ENCODE peak calls at places on chromosomes 5 and 9, in four cellular contexts. C, K, Y and W are unnamed samples.

GRCh38 chr9:138117101-138117750 is 239.6 kb downstream of the CACNA1B start:
- DNase-seq in C (no peak), K (no peak), Y (peak; percentile 54), W (no peak)

GRCh38 chr5:120873083-120873482 is 409.0 kb downstream of the PRR16 start:
- DNase-seq in C (no peak), K (no peak), Y (no peak), W (no peak)

GRCh38 chr9:98410185-98410697 is 154.8 kb upstream of the TBC1D2 start:
- DNase-seq in C (peak; percentile 50), K (no peak), Y (no peak), W (no peak)

GRCh38 chr5:170333161-170333909 is 35.8 kb upstream of the LCP2 start:
- DNase-seq in C (peak; percentile 51), K (no peak), Y (no peak), W (no peak)

GRCh38 chr9:93296889-93297480 is 113.0 kb downstream of the WNK2 start:
- DNase-seq in C (no peak), K (no peak), Y (no peak), W (no peak)

GRCh38 chr9:137639303-137640051 is 20.7 kb downstream of the EHMT1 start:
- DNase-seq in C (no peak), K (no peak), Y (no peak), W (no peak)

GRCh38 chr5:140076142-140076541 is 33.0 kb upstream of the NRG2 start:
- DNase-seq in C (no peak), K (no peak), Y (no peak), W (no peak)

GRCh38 chr5:132457371-132458225 is 33.0 kb downstream of the IRF1 start:
- DNase-seq in C (no peak), K (no peak), Y (peak; percentile 74), W (no peak)

GRCh38 chr5:104513194-104513602 is 950.6 kb upstream of the NUDT12 start:
- DNase-seq in C (no peak), K (no peak), Y (no peak), W (no peak)

DNA sequence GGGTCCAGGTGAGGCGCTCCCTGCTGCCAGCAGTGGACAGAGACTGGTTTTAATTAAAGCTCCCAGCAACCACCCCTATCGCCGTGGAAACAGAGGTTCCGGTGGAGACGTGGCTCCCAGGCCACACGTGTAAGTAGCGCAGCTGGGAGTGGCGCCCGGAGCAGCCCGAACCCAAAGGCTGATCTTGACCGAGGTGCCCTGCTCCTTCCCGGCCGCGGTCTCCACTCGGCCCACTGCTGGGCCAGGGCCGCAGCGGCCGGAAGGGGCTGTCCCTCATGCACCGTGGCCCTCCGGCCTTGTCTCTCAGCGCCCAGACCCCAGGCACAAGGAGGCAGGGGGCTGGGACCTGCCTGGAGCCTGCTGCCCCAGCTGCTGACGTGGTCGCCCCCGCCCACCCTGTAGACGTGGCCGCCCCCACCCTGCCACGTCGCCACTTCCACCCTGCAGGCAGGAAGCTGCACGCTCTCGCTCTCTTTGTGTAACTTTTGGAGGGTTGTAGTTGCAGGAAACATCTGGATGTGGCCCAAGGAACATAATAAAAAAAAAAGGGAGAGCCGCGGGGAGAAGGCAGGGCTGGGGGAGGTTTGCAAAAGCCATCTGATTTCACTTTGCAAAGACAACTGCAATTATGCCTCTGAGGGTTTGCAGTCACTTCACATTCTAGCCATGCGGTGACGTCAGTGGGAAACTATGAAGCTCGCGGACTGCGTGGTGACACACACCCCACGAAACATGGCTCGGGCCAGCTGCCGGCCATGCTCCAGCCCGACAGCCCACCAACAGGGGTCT is 129.9 kb downstream of the RXRA start:
- DNase-seq in C (peak; percentile 93), K (peak; percentile 80), Y (peak; percentile 91), W (peak; percentile 96)
- H3K27ac ChIP-seq in C (peak overlapping the region; percentile 88), K (peak overlapping the region; percentile 54), Y (peak overlapping the region; percentile 95), W (peak overlapping the region; percentile 92)

GRCh38 chr5:1517838-1518237 is 5.9 kb downstream of the LPCAT1 start:
- DNase-seq in C (peak; percentile 63), K (no peak), Y (peak; percentile 64), W (peak; percentile 57)

GRCh38 chr5:1515311-1515920 is 8.3 kb downstream of the LPCAT1 start:
- DNase-seq in C (peak; percentile 41), K (no peak), Y (peak; percentile 66), W (peak; percentile 36)

GRCh38 chr5:1514027-1514818 is 9.5 kb downstream of the LPCAT1 start:
- DNase-seq in C (peak; percentile 30), K (no peak), Y (peak; percentile 64), W (peak; percentile 47)

GRCh38 chr5:1515921-1516571 is 7.7 kb downstream of the LPCAT1 start:
- DNase-seq in C (peak; percentile 32), K (peak; percentile 91), Y (peak; percentile 61), W (peak; percentile 53)

DNA sequence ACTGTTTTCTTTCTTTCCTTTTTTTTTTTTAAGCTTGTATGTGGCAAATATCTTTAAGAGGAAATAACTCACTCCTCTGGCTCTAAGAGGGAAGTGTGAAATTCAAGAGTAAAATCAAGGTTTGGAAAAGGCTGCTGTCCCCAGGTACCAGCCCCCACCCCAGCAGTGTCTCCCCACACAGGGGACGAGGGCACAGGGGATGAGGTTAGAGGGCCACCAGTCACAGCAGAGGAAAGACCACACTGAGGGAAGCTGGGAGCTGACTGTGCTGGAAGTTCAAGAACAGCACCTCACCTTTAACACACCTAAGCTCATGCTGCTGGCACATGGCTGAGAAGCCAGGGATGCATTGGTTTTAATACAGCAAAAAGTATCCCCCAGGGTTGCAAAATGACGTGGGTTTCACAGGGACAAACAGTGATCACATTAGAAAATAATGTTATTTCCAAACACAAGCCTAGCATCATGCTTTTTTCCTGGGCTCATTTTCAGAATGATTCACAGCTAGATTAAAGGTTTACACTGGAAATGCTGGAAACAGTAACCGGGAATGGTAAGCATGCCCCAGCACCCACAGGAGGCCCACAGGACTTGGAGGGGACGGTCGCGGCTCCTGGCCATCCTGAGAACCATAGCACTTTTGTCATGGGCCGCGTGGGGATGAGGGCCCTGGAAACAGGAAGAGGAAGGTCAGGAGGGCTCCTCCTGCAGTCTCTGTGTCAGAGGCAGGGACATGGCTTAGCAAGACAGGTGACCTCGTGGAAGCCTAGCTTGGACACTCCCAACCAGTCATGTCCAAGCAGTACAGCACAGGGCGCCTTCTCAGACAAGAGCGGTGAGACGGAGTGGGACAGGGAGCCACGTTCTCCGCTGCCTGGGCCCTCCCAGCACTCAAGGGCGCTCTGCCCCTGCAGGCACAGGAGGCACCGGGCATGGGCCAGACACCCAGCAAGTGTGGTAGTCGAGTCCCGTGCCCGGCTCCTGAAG is 6.9 kb downstream of the LPCAT1 start:
- DNase-seq in C (peak; percentile 53), K (no peak), Y (peak; percentile 77), W (peak; percentile 57)
- H3K27ac ChIP-seq in C (no peak overlapping the region), K (peak overlapping the region; percentile 56), Y (peak overlapping the region; percentile 43), W (no peak overlapping the region)

DNA sequence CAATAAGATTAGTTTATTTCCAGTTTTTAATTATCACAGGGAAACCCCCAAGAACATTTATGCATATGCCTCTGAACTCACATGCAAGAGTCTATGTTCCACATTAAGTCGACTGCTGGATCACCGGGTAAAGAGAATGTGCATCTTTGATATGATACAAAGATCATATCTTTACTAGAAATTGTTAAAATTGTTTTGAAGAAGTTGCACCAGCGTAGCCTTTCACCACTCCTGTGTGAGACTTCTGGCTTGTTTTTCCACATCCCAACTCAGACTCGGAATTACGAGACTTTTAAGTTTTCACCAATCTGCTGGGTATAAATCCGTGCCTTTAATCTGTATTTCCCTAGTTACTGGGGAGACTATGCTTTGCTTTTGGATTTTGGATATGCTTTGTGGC is 113.2 kb downstream of the CEMIP2 start:
- DNase-seq in C (no peak), K (no peak), Y (no peak), W (no peak)
- H3K27ac ChIP-seq in C (no peak overlapping the region), K (no peak overlapping the region), Y (no peak overlapping the region), W (no peak overlapping the region)

DNA sequence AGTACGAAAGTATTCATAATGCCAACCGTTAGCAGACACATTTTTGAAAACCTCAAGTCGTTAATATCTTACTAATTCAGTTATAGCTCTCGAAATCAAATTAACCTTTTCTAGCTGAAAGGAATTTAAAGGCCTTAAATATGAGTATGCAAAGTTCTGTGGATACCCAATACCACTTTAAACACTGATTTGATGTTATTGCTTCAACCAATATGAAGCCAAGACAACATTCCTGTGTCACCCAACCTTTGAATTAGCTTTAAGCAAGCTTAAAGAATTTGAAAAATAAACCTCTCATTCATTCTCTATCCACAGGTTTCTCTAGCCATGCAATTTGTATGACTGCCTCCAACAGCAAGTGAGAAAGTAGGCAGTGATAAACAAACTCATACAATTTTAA is 204.4 kb downstream of the MCTP1 start:
- DNase-seq in C (no peak), K (no peak), Y (no peak), W (no peak)
- H3K27ac ChIP-seq in C (no peak overlapping the region), K (no peak overlapping the region), Y (peak overlapping the region; percentile 55), W (no peak overlapping the region)